ENCODE peak calls at places on chromosomes 7 and 10, in seven cellular contexts. Y is mesendoderm, H is mesenchymal stem cell, K is H1, X is IMR-90, G is H9, L is trophoblast cell. R is an unnamed sample. For H3K79me1, the result is how much of the 10 kb centered on the place peaks cover.

GRCh38 chr10:119333146-119333792 is 125.9 kb downstream of the GRK5 start:
- DNase-seq in Y (peak), K (no peak), L (no peak), G (no peak), X (peak), H (peak), R (no peak)

GRCh38 chr10:91043173-91043910 is 122.5 kb upstream of the ANKRD1 start:
- DNase-seq in Y (peak), L (no peak), X (peak), G (no peak), H (peak), K (no peak), R (no peak)

GRCh38 chr10:33211123-33211878 is 123.2 kb downstream of the NRP1 start:
- DNase-seq in K (no peak), G (no peak), L (no peak), H (peak), X (peak), Y (peak), R (no peak)

GRCh38 chr7:151366872-151367207 is 25.2 kb downstream of the NUB1 start:
- DNase-seq in G (no peak), X (peak), H (peak), Y (no peak), K (peak), L (peak), R (no peak)

GRCh38 chr10:11516419-11516721 is 95.1 kb downstream of the USP6NL start:
- DNase-seq in H (no peak), G (no peak), K (no peak), Y (no peak), X (no peak), L (no peak), R (no peak)

GRCh38 chr10:70528726-70529362 is 50.3 kb downstream of the PALD1 start:
- DNase-seq in K (no peak), G (peak), Y (peak), L (peak), X (peak), H (peak), R (peak)

GRCh38 chr7:39527951-39528350 is 38.3 kb upstream of the YAE1 start:
- DNase-seq in K (no peak), H (no peak), Y (no peak), G (no peak), X (peak), L (no peak), R (no peak)

GRCh38 chr10:84191106-84191505 is 3.2 kb upstream of the CDHR1 start:
- DNase-seq in X (no peak), L (no peak), G (no peak), Y (no peak), K (no peak), H (no peak), R (no peak)

GRCh38 chr10:683448-684071 is 5.9 kb downstream of the DIP2C start:
- DNase-seq in H (peak), L (no peak), K (no peak), Y (no peak), G (no peak), X (peak), R (no peak)

GRCh38 chr10:113047963-113048781 is 98.1 kb downstream of the TCF7L2 start:
- DNase-seq in L (peak), G (no peak), X (no peak), Y (peak), K (peak), H (peak), R (no peak)

GRCh38 chr10:110479710-110480109 is 18.0 kb upstream of the DUSP5 start:
- DNase-seq in L (no peak), X (no peak), Y (no peak), G (no peak), K (no peak), H (no peak), R (no peak)

GRCh38 chr7:100130608-100131453 is 4.1 kb downstream of the MBLAC1 start:
- DNase-seq in L (peak), G (peak), H (peak), K (peak), X (peak), Y (peak), R (peak)

GRCh38 chr10:131277278-131277677 is 34.2 kb downstream of the TCERG1L start:
- DNase-seq in H (no peak), X (no peak), G (no peak), Y (no peak), K (no peak), L (no peak), R (no peak)

GRCh38 chr10:93149761-93150160 is 76.1 kb downstream of the CYP26A1 start:
- DNase-seq in G (no peak), L (no peak), Y (no peak), X (peak), H (no peak), K (no peak), R (no peak)

GRCh38 chr7:8389898-8390642 is 43.3 kb upstream of the NXPH1 start:
- DNase-seq in G (peak), L (peak), H (no peak), Y (peak), X (no peak), K (peak), R (peak)

GRCh38 chr10:60810437-60811182 is 32.3 kb downstream of the CDK1 start:
- DNase-seq in G (no peak), L (peak), Y (no peak), H (peak), K (no peak), X (peak), R (no peak)

GRCh38 chr10:62726142-62726541 is 78.4 kb upstream of the ADO start:
- DNase-seq in G (no peak), H (no peak), L (no peak), X (no peak), K (no peak), Y (no peak), R (no peak)

GRCh38 chr10:118958984-118959916 is 70.3 kb upstream of the NANOS1 start:
- DNase-seq in G (peak), H (peak), L (peak), Y (peak), X (peak), K (peak), R (no peak)

GRCh38 chr7:81721428-81721827 is 48.4 kb downstream of the HGF start:
- DNase-seq in Y (no peak), H (no peak), G (no peak), X (no peak), L (no peak), K (no peak), R (no peak)

GRCh38 chr10:12919574-12919973 is 81.9 kb downstream of the CCDC3 start:
- DNase-seq in H (no peak), K (no peak), L (no peak), Y (no peak), X (no peak), G (no peak), R (no peak)

GRCh38 chr10:154348-154747 is 19.1 kb downstream of the ZMYND11 start:
- DNase-seq in H (peak), K (no peak), G (no peak), Y (no peak), L (peak), X (peak), R (no peak)

GRCh38 chr7:99596408-99596955 is 1.6 kb upstream of the TMEM225B start:
- DNase-seq in L (no peak), H (no peak), Y (no peak), G (no peak), K (no peak), X (no peak), R (no peak)

GRCh38 chr10:116316533-116316932 is 7.7 kb upstream of the CCDC172 start:
- DNase-seq in Y (no peak), K (no peak), X (no peak), G (no peak), H (peak), L (no peak), R (no peak)

GRCh38 chr7:141527076-141527475 is 24.1 kb upstream of the AGK start:
- DNase-seq in K (no peak), H (no peak), X (no peak), Y (no peak), G (no peak), L (no peak), R (no peak)

GRCh38 chr10:69056129-69056528 is 31.8 kb upstream of the SRGN start:
- DNase-seq in K (no peak), Y (no peak), H (no peak), G (no peak), X (no peak), L (no peak), R (no peak)

GRCh38 chr7:1052031-1052818 is 7.9 kb downstream of the GPR146 start:
- DNase-seq in Y (no peak), H (no peak), X (no peak), L (no peak), G (no peak), K (no peak), R (no peak)

GRCh38 chr10:124281666-124282065 is 137.1 kb downstream of the OAT start:
- DNase-seq in H (no peak), X (no peak), K (no peak), Y (no peak), G (no peak), L (no peak), R (no peak)
- H3K79me1 ChIP-seq in H (under half), X (under half), K (under half), Y (under half), G (under half), L (under half), R (under half)

GRCh38 chr7:142942746-142943145 is 3.5 kb downstream of the LLCFC1 start:
- DNase-seq in L (no peak), Y (no peak), H (no peak), G (no peak), X (no peak), K (no peak), R (no peak)
- H3K79me1 ChIP-seq in L (under half), Y (under half), H (under half), G (under half), X (under half), K (under half), R (under half)

DNA sequence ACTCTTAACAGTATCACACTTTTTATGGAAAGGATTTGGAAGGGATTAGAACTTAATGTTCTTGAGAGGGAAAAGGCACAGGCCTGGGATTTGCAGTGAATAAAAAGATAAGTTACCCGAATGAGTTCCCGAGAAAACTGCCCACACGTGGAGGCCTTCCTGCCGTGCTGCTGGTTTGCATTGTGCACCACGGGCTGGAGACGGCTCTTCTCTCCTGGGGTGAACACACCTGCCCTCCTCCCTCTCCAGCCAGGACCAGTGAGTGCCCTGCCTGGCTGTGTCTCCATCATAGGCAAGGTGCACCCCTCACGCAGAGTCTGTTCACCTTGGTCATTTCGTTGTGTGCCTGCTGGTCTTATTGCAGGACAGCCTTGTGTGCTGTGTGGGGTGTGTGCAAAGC is 336.3 kb upstream of the SHH start:
- DNase-seq in G (no peak), K (no peak), X (no peak), L (no peak), H (no peak), Y (no peak), R (no peak)
- H3K79me1 ChIP-seq in G (under half), K (under half), X (under half), L (under half), H (under half), Y (under half), R (under half)

GRCh38 chr10:71728218-71728737 is 8.7 kb upstream of the C10orf105 start:
- DNase-seq in L (no peak), K (no peak), G (no peak), Y (no peak), H (no peak), X (no peak), R (no peak)

GRCh38 chr10:71729023-71729649 is 9.6 kb upstream of the C10orf105 start:
- DNase-seq in G (no peak), X (no peak), L (peak), Y (no peak), K (no peak), H (no peak), R (no peak)

GRCh38 chr10:71735709-71736569 is 16.4 kb upstream of the C10orf105 start:
- DNase-seq in K (no peak), G (no peak), Y (no peak), L (no peak), X (no peak), H (no peak), R (no peak)

GRCh38 chr10:71734797-71735196 is 15.2 kb upstream of the C10orf105 start:
- DNase-seq in K (no peak), Y (no peak), L (no peak), X (no peak), G (no peak), H (no peak), R (no peak)

DNA sequence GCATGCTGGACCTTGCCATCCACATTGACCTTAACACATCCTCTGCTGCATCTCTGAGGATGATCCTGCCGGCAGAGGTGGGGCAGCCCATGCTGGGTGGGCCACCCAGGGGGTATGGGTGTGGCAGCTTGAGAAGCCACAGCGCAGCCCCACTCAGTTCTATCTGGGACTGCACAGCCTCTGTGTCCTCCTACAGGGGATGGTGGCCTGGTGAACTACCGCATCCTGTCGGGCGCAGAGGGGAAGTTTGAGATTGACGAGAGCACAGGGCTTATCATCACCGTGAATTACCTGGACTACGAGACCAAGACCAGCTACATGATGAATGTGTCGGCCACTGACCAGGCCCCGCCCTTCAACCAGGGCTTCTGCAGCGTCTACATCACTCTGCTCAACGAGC is 12.2 kb upstream of the C10orf105 start:
- DNase-seq in G (no peak), Y (no peak), L (no peak), K (no peak), H (no peak), X (no peak), R (no peak)
- H3K79me1 ChIP-seq in G (under half), Y (under half), L (under half), K (under half), H (under half), X (under half), R (under half)

GRCh38 chr7:131039836-131040235 is 287.8 kb upstream of the MKLN1 start:
- DNase-seq in G (no peak), H (no peak), Y (no peak), L (no peak), K (no peak), X (no peak), R (no peak)
- H3K79me1 ChIP-seq in G (under half), H (under half), Y (under half), L (under half), K (under half), X (half or more), R (under half)

GRCh38 chr10:117339979-117340378 is 35.3 kb downstream of the PDZD8 start:
- DNase-seq in H (no peak), L (peak), K (no peak), X (no peak), Y (no peak), G (no peak), R (no peak)

GRCh38 chr10:117339569-117339968 is 35.7 kb downstream of the PDZD8 start:
- DNase-seq in G (no peak), X (peak), L (no peak), H (no peak), Y (no peak), K (no peak), R (no peak)

GRCh38 chr10:117334075-117334474 is 41.2 kb downstream of the PDZD8 start:
- DNase-seq in L (no peak), X (peak), H (no peak), Y (no peak), K (no peak), G (no peak), R (no peak)

DNA sequence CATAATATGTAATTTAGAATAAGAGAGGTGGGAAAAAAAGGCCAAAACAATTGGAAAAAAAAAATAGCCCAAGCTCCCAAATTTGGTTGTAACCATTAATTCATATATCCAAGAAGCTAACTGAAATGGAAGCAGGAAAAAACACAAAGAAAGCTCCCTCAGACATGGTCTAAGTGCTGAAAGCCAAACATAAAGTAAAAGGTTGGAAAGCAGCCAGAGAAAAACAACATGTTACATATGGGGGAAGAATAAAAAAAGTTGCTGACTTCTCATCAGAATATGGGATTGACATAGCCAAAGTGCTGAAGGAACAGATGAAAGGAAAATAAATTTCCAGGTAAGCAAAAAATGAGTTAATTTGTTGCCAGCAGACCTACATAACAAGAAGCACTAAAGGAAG is 40.3 kb downstream of the PDZD8 start:
- DNase-seq in H (no peak), Y (no peak), L (no peak), X (no peak), K (no peak), G (no peak), R (no peak)
- H3K79me1 ChIP-seq in H (under half), Y (under half), L (under half), X (under half), K (under half), G (under half), R (under half)